ENCODE peak calls at places on chromosomes 12 and 14, in seven cellular contexts. K is stimulated activated naive CD8-positive, alpha-beta T cell treated with anti-CD3 and anti-CD28 coated beads, Interleukin-15, amount 100 ng/mL, for 72 hours; E is stimulated activated naive B cell treated with anti-CD40 and anti-IgM and Interleukin-4, amounts not matched to agents 10 μg/mL and 1 μg/mL and 100 μg/mL, for 72 hours; X is effector memory CD8-positive, alpha-beta T cell; T is central memory CD8-positive, alpha-beta T cell; I is activated CD8-positive, alpha-beta memory T cell treated with anti-CD3 and anti-CD28 coated beads, Interleukin-2, amount 10 ng/mL, durations not matched to agents 7 days and 5 days; A is right cardiac atrium. P is an unnamed sample.
A peak's percentile ranks its signal among the peaks of the same experiment; 100 is the strongest.

GRCh38 chr14:102684276-102684663 is 91.8 kb downstream of the RCOR1 start:
- ATAC-seq in X (no peak), T (no peak), K (no peak), E (no peak), A (no peak), I (no peak), P (no peak)

GRCh38 chr12:100123316-100124095 is 19.2 kb downstream of the BLTP3B start:
- ATAC-seq in A (no peak), T (no peak), K (no peak), I (no peak), X (no peak), E (no peak), P (no peak)

GRCh38 chr12:33000016-33000415 is 103.4 kb upstream of the PKP2 start:
- ATAC-seq in K (no peak), A (no peak), T (no peak), I (no peak), X (no peak), E (no peak), P (no peak)

GRCh38 chr14:89963288-89963978 is 7.7 kb downstream of the TDP1 start:
- ATAC-seq in X (no peak), K (no peak), A (no peak), I (no peak), T (no peak), E (no peak), P (no peak)

GRCh38 chr12:29426516-29426915 is 45.5 kb upstream of the ERGIC2 start:
- ATAC-seq in T (no peak), E (no peak), X (no peak), I (no peak), K (no peak), A (no peak), P (no peak)

GRCh38 chr12:28171356-28172060 is 18.7 kb upstream of the CCDC91 start:
- ATAC-seq in A (no peak), X (no peak), T (no peak), K (no peak), E (no peak), I (no peak), P (no peak)

GRCh38 chr14:51104467-51104866 is 9.6 kb upstream of the TRIM9 start:
- ATAC-seq in E (no peak), K (no peak), X (no peak), A (no peak), T (no peak), I (no peak), P (no peak)

GRCh38 chr12:125614058-125614457 is 548.8 kb downstream of the AACS start:
- ATAC-seq in I (no peak), K (no peak), X (no peak), E (no peak), T (no peak), A (no peak), P (no peak)

GRCh38 chr12:59459966-59460365 is 135.9 kb upstream of the SLC16A7 start:
- ATAC-seq in I (no peak), K (no peak), E (no peak), X (no peak), T (no peak), A (no peak), P (no peak)

GRCh38 chr14:69636718-69637480 is 25.5 kb downstream of the SUSD6 start:
- ATAC-seq in E (no peak), A (peak; percentile 28), I (no peak), X (no peak), T (no peak), K (no peak), P (no peak)

GRCh38 chr12:87216436-87216835 is 812.8 kb downstream of the C12orf50 start:
- ATAC-seq in I (no peak), K (no peak), A (peak; percentile 68), X (no peak), T (no peak), E (no peak), P (no peak)

GRCh38 chr14:64753999-64754398 is 49.8 kb downstream of the PLEKHG3 start:
- ATAC-seq in I (no peak), A (no peak), E (no peak), X (no peak), T (no peak), K (no peak), P (no peak)

GRCh38 chr14:69704319-69704718 is 62.6 kb upstream of the SRSF5 start:
- ATAC-seq in K (no peak), T (no peak), X (no peak), E (no peak), A (no peak), I (no peak), P (no peak)

GRCh38 chr14:93775744-93776143 is 12.5 kb downstream of the PRIMA1 start:
- ATAC-seq in A (no peak), I (no peak), E (no peak), T (no peak), K (no peak), X (no peak), P (no peak)

GRCh38 chr12:117084405-117085317 is 14.6 kb downstream of the TESC start:
- ATAC-seq in K (no peak), A (peak; percentile 20), E (no peak), X (no peak), I (no peak), T (no peak), P (peak; percentile 40)

GRCh38 chr12:12265571-12266388 is 1.1 kb downstream of the LRP6 start:
- ATAC-seq in E (no peak), K (no peak), X (no peak), I (no peak), T (no peak), A (no peak), P (no peak)

GRCh38 chr14:75295061-75295461 is 16.4 kb downstream of the FOS start:
- ATAC-seq in E (no peak), X (no peak), I (no peak), A (peak; percentile 39), T (no peak), K (no peak), P (no peak)

GRCh38 chr12:68450947-68451260 is 118.7 kb upstream of the MDM1 start:
- ATAC-seq in E (peak; percentile 92), K (peak; percentile 86), I (no peak), A (peak; percentile 44), T (no peak), X (peak; percentile 30), P (peak; percentile 90)

GRCh38 chr12:11746024-11746771 is 96.7 kb downstream of the ETV6 start:
- ATAC-seq in T (no peak), E (peak; percentile 78), X (no peak), K (no peak), A (no peak), I (no peak), P (peak; percentile 85)

GRCh38 chr12:15662303-15662980 is 126.7 kb downstream of the EPS8 start:
- ATAC-seq in T (no peak), K (no peak), X (no peak), E (no peak), A (no peak), I (no peak), P (no peak)